ENCODE peak calls at places on chromosomes 1 and 21, in eight cellular contexts. E is neural progenitor cell; S is BE2C; D is endodermal cell; R is transverse colon; Q is BJ; A is CD8-positive, alpha-beta T cell; M is HL-60. X is an unnamed sample.

GRCh38 chr1:27179373-27179772 is 24.4 kb upstream of the SLC9A1 start:
- DNase-seq in D (no peak), Q (no peak), S (no peak), E (no peak), R (no peak), M (no peak), A (no peak), X (no peak)

GRCh38 chr1:87968259-87968955 is 639.7 kb downstream of the LMO4 start:
- DNase-seq in R (peak), S (no peak), M (no peak), Q (peak), A (no peak), E (peak), D (no peak), X (no peak)

GRCh38 chr1:166132496-166132895 is 34.3 kb downstream of the FAM78B start:
- DNase-seq in R (no peak), M (no peak), S (no peak), Q (no peak), A (no peak), E (no peak), D (no peak), X (no peak)

GRCh38 chr1:61058477-61059245 is 23.7 kb upstream of the NFIA start:
- DNase-seq in D (no peak), M (peak), E (no peak), S (no peak), Q (no peak), A (no peak), R (no peak), X (no peak)

GRCh38 chr1:180643693-180644092 is 11.9 kb downstream of the XPR1 start:
- DNase-seq in M (no peak), D (no peak), Q (no peak), E (no peak), R (no peak), S (peak), A (no peak), X (no peak)

GRCh38 chr1:48222501-48223242 is at the start of gene SLC5A9:
- DNase-seq in Q (no peak), D (no peak), M (no peak), S (no peak), E (no peak), R (peak), A (no peak), X (no peak)

GRCh38 chr1:64133036-64133435 is 70.4 kb upstream of the UBE2U start:
- DNase-seq in Q (peak), D (no peak), M (no peak), S (no peak), E (no peak), A (no peak), R (no peak), X (no peak)

GRCh38 chr1:1554926-1555915 is 14.8 kb upstream of the TMEM240 start:
- DNase-seq in D (peak), A (no peak), E (no peak), Q (no peak), S (peak), R (no peak), M (no peak), X (no peak)

GRCh38 chr1:156910309-156910782 is 10.1 kb upstream of the LRRC71 start:
- DNase-seq in R (peak), M (peak), E (peak), S (peak), D (peak), A (peak), Q (no peak), X (peak)

GRCh38 chr1:65924471-65924870 is 131.8 kb downstream of the PDE4B start:
- DNase-seq in M (no peak), R (no peak), Q (no peak), A (no peak), S (no peak), D (no peak), E (no peak), X (no peak)

GRCh38 chr1:16903054-16903453 is 7.3 kb downstream of the RNU1-2 start:
- DNase-seq in D (peak), M (no peak), E (no peak), A (no peak), R (no peak), S (no peak), Q (peak), X (no peak)

GRCh38 chr1:27868932-27869718 is 3.2 kb upstream of the THEMIS2 start:
- DNase-seq in M (peak), S (no peak), E (no peak), Q (no peak), D (no peak), R (peak), A (peak), X (peak)

GRCh38 chr1:119712342-119713038 is 756 bp downstream of the PHGDH start:
- DNase-seq in E (peak), S (peak), R (peak), Q (peak), D (peak), A (peak), M (peak), X (peak)

GRCh38 chr1:231203259-231204057 is 37.6 kb upstream of the GNPAT start:
- DNase-seq in M (no peak), E (no peak), Q (no peak), D (no peak), S (peak), R (no peak), A (no peak), X (no peak)

GRCh38 chr1:229296541-229296941 is 25.6 kb downstream of the RAB4A start:
- DNase-seq in D (no peak), E (no peak), M (no peak), Q (peak), A (no peak), R (no peak), S (no peak), X (no peak)

GRCh38 chr1:58699011-58699762 is 675 bp downstream of the MYSM1 start:
- DNase-seq in E (no peak), M (no peak), A (peak), R (peak), S (peak), D (no peak), Q (no peak), X (no peak)

GRCh38 chr1:110963666-110964399 is at the start of gene LRIF1:
- DNase-seq in S (peak), R (peak), E (peak), Q (peak), M (peak), D (peak), A (peak), X (peak)

GRCh38 chr1:110964400-110964903 is 730 bp upstream of the LRIF1 start:
- DNase-seq in D (no peak), R (no peak), M (no peak), E (no peak), Q (no peak), A (no peak), S (no peak), X (no peak)

GRCh38 chr1:110961902-110962301 is 1.8 kb downstream of the LRIF1 start:
- DNase-seq in S (no peak), M (no peak), R (no peak), A (no peak), Q (no peak), D (no peak), E (no peak), X (no peak)

GRCh38 chr1:110960777-110961420 is 2.8 kb downstream of the LRIF1 start:
- DNase-seq in S (no peak), Q (no peak), E (no peak), M (no peak), D (no peak), R (no peak), A (no peak), X (no peak)

GRCh38 chr1:110962892-110963665 is 643 bp downstream of the LRIF1 start:
- DNase-seq in D (peak), Q (peak), S (peak), E (peak), R (peak), M (peak), A (peak), X (peak)
- TF ChIP-seq CTCF in D (no peak), Q (peak), S (no peak), E (no peak), R (no peak), M (no peak), A (no peak), X (no peak)

DNA sequence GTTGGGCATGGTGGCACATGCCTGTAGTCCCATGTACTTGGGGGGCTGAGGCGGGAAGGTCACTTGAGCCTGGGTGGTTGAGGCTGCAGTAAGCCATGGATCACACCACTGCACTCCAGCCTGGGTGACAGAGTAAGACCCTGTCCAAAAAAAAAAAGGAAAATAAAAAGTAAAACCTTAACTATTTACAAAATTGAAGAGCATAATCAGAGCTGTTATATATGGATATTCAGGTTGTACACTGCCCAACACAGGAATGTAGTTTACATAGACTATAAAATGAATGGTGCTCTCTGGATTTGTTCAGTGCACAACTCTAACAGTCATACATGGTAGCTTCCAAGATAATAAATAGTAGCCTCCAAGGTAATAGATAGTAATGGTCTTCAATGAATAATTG is 22.5 kb upstream of the SRSF10 start:
- DNase-seq in D (no peak), Q (no peak), M (no peak), S (no peak), A (no peak), R (no peak), E (no peak), X (no peak)
- H3K4me3 ChIP-seq in D (no peak), Q (no peak), M (no peak), S (no peak), A (no peak), R (no peak), E (no peak), X (no peak)

DNA sequence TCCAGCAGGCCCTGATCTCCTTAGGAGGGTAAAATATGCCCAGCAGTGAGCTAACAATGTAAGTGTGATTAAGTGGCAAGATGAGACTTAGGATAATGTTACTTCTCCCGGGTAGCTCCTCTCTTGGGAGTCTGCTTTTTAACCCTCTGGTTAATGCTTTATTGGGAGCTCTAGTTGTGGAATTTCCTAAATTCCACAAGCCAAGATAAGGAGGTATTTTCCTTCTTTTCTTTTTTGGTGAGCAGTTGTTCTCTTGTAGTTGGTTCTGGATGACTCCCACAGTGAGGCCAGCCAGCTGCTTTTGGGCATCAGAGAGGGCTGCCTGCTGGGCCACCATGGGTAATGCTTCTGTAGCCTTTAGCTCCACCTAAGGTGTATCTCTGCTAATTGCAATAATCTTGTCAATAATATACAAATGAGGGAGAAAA is 19.3 kb downstream of the C1orf52 start:
- DNase-seq in S (no peak), E (peak), D (peak), Q (no peak), R (no peak), A (no peak), M (no peak), X (peak)
- TF ChIP-seq CTCF in S (no peak), E (peak), D (peak), Q (no peak), R (no peak), A (no peak), M (no peak), X (peak)

DNA sequence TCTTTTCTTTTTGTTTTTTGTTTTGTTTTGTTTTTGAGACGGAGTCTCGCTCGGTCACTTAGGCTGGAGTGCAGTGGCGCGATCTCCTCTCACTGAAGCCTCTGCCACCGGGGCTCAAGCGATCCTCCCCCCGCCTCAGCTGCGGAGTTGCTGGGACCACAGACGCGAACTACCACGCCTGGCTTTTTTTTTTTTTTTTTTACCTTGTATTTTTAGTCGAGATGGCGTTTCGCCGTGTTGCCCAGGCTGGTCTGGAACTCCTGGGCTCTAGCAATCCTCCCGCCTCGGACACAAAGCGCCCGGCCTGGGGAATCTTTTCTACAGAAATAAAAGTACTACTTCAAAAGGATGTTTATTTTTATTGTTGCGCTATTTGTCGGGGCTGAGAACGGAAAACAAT is 1.1 kb upstream of the SETDB1 start:
- DNase-seq in Q (no peak), R (no peak), D (no peak), A (no peak), M (no peak), E (no peak), S (no peak), X (peak)
- H3K4me3 ChIP-seq in Q (peak), R (peak), D (no peak), A (no peak), M (no peak), E (no peak), S (no peak), X (peak)

GRCh38 chr1:118302145-118302544 is 117.1 kb upstream of the SPAG17 start:
- DNase-seq in A (no peak), M (no peak), Q (no peak), S (no peak), D (no peak), R (no peak), E (no peak), X (no peak)

GRCh38 chr1:118300808-118301207 is 115.8 kb upstream of the SPAG17 start:
- DNase-seq in M (no peak), S (no peak), D (peak), R (no peak), E (peak), A (no peak), Q (no peak), X (no peak)

GRCh38 chr1:118303534-118303933 is 118.5 kb upstream of the SPAG17 start:
- DNase-seq in A (no peak), S (no peak), D (no peak), R (no peak), E (no peak), M (no peak), Q (no peak), X (no peak)

GRCh38 chr1:118304722-118305344 is 119.8 kb upstream of the SPAG17 start:
- DNase-seq in S (peak), M (no peak), Q (no peak), E (peak), D (peak), R (no peak), A (no peak), X (peak)
- TF ChIP-seq CTCF in S (peak), M (no peak), Q (peak), E (peak), D (peak), R (peak), A (no peak), X (peak)

DNA sequence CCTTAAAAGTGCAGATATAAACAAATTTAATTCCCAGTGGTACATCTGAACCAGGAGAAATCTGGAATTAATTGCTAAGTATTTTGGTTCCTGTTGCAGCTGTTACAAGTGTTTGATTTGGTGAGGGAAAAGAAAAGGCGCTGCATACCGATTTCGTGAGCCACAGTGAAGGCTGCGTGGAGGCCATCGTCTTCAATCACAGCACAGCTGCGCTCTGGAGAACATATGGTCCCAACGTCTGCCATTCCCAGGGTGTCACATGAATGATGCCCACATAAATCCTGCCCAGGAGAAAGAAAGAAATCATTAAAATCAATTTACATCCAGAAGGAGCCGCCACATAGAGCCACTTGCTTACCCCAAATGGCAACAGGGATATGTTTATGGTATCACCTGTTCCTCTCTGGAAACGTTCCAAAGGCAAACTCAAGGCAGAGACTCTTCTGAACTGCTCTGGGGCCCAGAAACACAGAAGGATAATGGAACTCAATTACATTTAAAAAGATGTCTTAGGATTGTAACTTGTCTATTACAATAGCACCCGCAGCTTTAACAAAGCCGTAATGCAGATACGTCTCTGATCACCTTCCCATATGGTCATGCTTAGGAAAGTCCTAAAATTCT is 12.2 kb downstream of the ADAMTS5 start:
- DNase-seq in Q (no peak), R (no peak), M (no peak), E (no peak), D (no peak), A (no peak), S (no peak), X (no peak)
- H3K4me3 ChIP-seq in Q (no peak), R (no peak), M (no peak), E (no peak), D (no peak), A (no peak), S (no peak), X (no peak)

GRCh38 chr1:43934986-43935324 is 1.4 kb downstream of the ARTN start:
- DNase-seq in D (no peak), M (no peak), R (no peak), E (no peak), A (no peak), Q (no peak), S (no peak), X (no peak)
- TF ChIP-seq CTCF in D (no peak), M (no peak), R (no peak), E (no peak), A (no peak), Q (no peak), S (no peak), X (no peak)

X was measured in GM12865.